ENCODE peak calls at places on chromosomes 5 and 9, in five cellular contexts. K is K562, Q is SK-N-SH, B is HepG2, Y is HL-60. X is an unnamed sample.

GRCh38 chr5:56585973-56586740 is 229.2 kb upstream of the MAP3K1 start:
- DNase-seq in Y (no peak), B (no peak), K (peak), Q (no peak), X (no peak)

GRCh38 chr5:151078490-151079262 is 2.2 kb downstream of the TNIP1 start:
- DNase-seq in Y (no peak), Q (no peak), B (no peak), K (no peak), X (no peak)

GRCh38 chr5:111223086-111223789 is 946 bp upstream of the CAMK4 start:
- DNase-seq in B (no peak), Y (no peak), Q (no peak), K (no peak), X (no peak)

GRCh38 chr5:178288373-178289368 is 56.1 kb upstream of the PHYKPL start:
- DNase-seq in B (no peak), K (no peak), Q (no peak), Y (no peak), X (no peak)

GRCh38 chr5:84715087-84715486 is 330.4 kb upstream of the EDIL3 start:
- DNase-seq in B (no peak), K (no peak), Y (no peak), Q (no peak), X (no peak)

GRCh38 chr5:166772770-166773169 is 1518.7 kb upstream of the WWC1 start:
- DNase-seq in K (no peak), Y (no peak), B (no peak), Q (no peak), X (no peak)

GRCh38 chr9:88429595-88430430 is 41.6 kb downstream of the SPIN1 start:
- DNase-seq in Y (no peak), K (no peak), B (no peak), Q (no peak), X (no peak)

GRCh38 chr5:154311362-154311761 is 120.8 kb downstream of the GALNT10 start:
- DNase-seq in Y (peak), K (no peak), B (no peak), Q (no peak), X (no peak)

GRCh38 chr5:103532116-103532734 is 30.4 kb downstream of the NUDT12 start:
- DNase-seq in Y (no peak), Q (no peak), B (no peak), K (no peak), X (no peak)

GRCh38 chr9:89684912-89685636 is 80.3 kb downstream of the GADD45G start:
- DNase-seq in K (no peak), B (no peak), Q (no peak), Y (no peak), X (no peak)

GRCh38 chr5:139828207-139828895 is 32.7 kb downstream of the PSD2 start:
- DNase-seq in B (no peak), Q (no peak), K (no peak), Y (no peak), X (no peak)

GRCh38 chr9:76576344-76576743 is 117.4 kb downstream of the GCNT1 start:
- DNase-seq in K (no peak), B (no peak), Q (no peak), Y (peak), X (no peak)

GRCh38 chr5:143215685-143216084 is 187.8 kb downstream of the NR3C1 start:
- DNase-seq in K (no peak), Q (no peak), Y (no peak), B (no peak), X (no peak)

DNA sequence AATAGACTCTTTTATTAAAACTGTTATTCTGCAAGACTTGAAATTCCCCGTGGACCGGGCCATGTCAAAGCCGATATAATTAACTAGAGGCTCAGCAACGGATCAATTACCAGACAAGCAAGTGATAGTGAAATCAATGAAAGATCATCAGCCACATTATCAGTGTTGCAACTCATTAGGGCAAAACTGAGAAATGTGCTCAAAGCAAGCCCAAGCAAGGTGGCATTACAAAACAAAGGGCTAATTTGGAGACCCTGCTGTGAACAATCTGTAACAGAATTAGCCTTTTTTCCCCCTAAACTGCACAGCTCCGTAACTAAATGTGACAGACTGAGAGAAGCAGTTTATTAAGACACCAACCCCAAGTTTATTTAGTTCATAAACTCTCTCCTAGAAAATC is 140.3 kb downstream of the BNC2 start:
- DNase-seq in K (no peak), Y (no peak), Q (no peak), B (no peak), X (no peak)
- TF ChIP-seq GABPA in K (no peak), Y (no peak), Q (no peak), B (no peak), X (no peak)

GRCh38 chr9:113649054-113649453 is 185.5 kb downstream of the RGS3 start:
- DNase-seq in Y (no peak), K (no peak), Q (peak), B (no peak), X (no peak)
- TF ChIP-seq GABPA in Y (no peak), K (no peak), Q (no peak), B (no peak), X (no peak)

DNA sequence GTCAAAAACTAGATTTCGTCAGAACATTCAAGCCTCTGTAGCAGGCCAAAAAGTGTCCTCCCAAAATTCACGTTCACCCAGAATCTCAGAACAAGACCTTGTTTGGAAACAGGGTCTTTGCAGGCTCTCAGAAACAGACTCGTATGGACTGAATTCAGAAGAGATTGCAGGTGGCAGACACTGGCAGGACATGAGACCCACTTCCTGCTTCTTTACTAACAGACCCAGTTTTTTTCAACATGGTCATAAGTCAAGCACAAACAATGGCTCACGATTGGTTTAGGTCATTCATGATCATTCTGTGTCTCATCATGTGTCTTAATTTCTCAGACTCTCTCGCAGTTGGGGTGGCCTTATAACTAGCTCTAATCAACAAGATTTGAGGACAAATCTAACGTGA is 5.4 kb upstream of the TENT4A start:
- DNase-seq in B (no peak), Q (no peak), Y (no peak), K (no peak), X (no peak)
- TF ChIP-seq GABPA in B (no peak), Q (no peak), Y (no peak), K (no peak), X (no peak)

DNA sequence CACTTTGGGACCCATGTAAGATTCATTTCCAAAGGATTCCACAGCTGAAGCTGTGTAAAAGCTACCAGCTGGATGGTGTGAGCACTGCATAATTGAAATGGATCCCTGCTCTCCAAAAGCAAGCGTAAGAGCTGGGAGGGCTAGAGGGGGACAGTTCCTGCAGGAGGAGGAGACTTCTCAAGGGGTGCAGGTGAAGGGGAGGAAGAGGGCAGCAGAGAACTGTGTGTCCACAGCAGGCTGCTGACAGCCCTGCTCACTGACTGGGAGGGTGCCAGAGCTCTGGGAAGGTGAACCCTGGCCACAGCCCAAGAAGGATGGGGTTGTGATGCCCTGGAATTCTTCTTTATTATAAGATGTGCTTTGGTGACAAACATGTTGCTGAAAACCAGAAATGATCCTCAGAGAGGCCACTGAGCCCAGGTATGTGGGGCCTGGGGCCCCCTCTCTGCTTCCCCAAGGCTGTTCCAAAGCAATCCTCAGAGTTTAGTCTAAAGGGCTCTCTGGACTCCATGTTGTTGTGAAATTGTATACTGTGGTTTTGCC is 112.8 kb upstream of the SLC25A48 start:
- DNase-seq in K (no peak), Y (no peak), B (no peak), Q (no peak), X (no peak)
- TF ChIP-seq GABPA in K (no peak), Y (no peak), B (no peak), Q (no peak), X (no peak)

GRCh38 chr5:133220851-133221674 is 169.2 kb downstream of the HSPA4 start:
- DNase-seq in Y (no peak), Q (no peak), B (peak), K (no peak), X (no peak)
- TF ChIP-seq GABPA in Y (no peak), Q (no peak), B (no peak), K (no peak), X (no peak)

GRCh38 chr9:100309992-100310391 is 42.8 kb downstream of the TEX10 start:
- DNase-seq in K (no peak), B (no peak), Y (no peak), Q (no peak), X (no peak)
- TF ChIP-seq GABPA in K (no peak), B (no peak), Y (no peak), Q (no peak), X (no peak)